ENCODE peak calls at places on chromosomes 5 and 9, in ten cellular contexts. One of them, this sample, is unnamed.

GRCh38 chr9:112793213-112793810 is 42.8 kb downstream of the SNX30 start:
- DNase-seq in Caco-2: peak; percentile 85
- DNase-seq in activated CD4-positive, alpha-beta T cell treated with anti-CD3 and anti-CD28 coated beads, Interleukin-2, amount 50 U/mL, for 1 hour: peak; percentile 81
- DNase-seq in NCI-H524: peak; percentile 87
- DNase-seq in WTC11: peak; percentile 87
- DNase-seq in activated CD8-positive, alpha-beta memory T cell treated with anti-CD3 and anti-CD28 coated beads for 24 hours: peak; percentile 92
- DNase-seq in psoas muscle: peak; percentile 85
- DNase-seq in pulmonary artery endothelial cell: no peak
- DNase-seq in GM04503: no peak
- DNase-seq in occipital lobe: peak; percentile 30
- DNase-seq in this sample: peak; percentile 85

GRCh38 chr9:130845254-130845653 is 10.2 kb downstream of the ABL1 start:
- DNase-seq in Caco-2: no peak
- DNase-seq in activated CD4-positive, alpha-beta T cell treated with anti-CD3 and anti-CD28 coated beads, Interleukin-2, amount 50 U/mL, for 1 hour: no peak
- DNase-seq in NCI-H524: no peak
- DNase-seq in WTC11: no peak
- DNase-seq in activated CD8-positive, alpha-beta memory T cell treated with anti-CD3 and anti-CD28 coated beads for 24 hours: no peak
- DNase-seq in psoas muscle: no peak
- DNase-seq in pulmonary artery endothelial cell: no peak
- DNase-seq in GM04503: no peak
- DNase-seq in occipital lobe: no peak
- DNase-seq in this sample: no peak

GRCh38 chr9:98117984-98118639 is 910 bp downstream of the TRIM14 start:
- DNase-seq in Caco-2: peak; percentile 71
- DNase-seq in activated CD4-positive, alpha-beta T cell treated with anti-CD3 and anti-CD28 coated beads, Interleukin-2, amount 50 U/mL, for 1 hour: peak; percentile 46
- DNase-seq in NCI-H524: peak; percentile 95
- DNase-seq in WTC11: no peak
- DNase-seq in activated CD8-positive, alpha-beta memory T cell treated with anti-CD3 and anti-CD28 coated beads for 24 hours: peak; percentile 76
- DNase-seq in psoas muscle: no peak
- DNase-seq in pulmonary artery endothelial cell: no peak
- DNase-seq in GM04503: no peak
- DNase-seq in occipital lobe: no peak
- DNase-seq in this sample: peak; percentile 51

GRCh38 chr5:127806776-127807175 is 103.6 kb downstream of the CCDC192 start:
- DNase-seq in Caco-2: no peak
- DNase-seq in activated CD4-positive, alpha-beta T cell treated with anti-CD3 and anti-CD28 coated beads, Interleukin-2, amount 50 U/mL, for 1 hour: no peak
- DNase-seq in NCI-H524: no peak
- DNase-seq in WTC11: no peak
- DNase-seq in activated CD8-positive, alpha-beta memory T cell treated with anti-CD3 and anti-CD28 coated beads for 24 hours: no peak
- DNase-seq in psoas muscle: no peak
- DNase-seq in pulmonary artery endothelial cell: no peak
- DNase-seq in GM04503: no peak
- DNase-seq in occipital lobe: no peak
- DNase-seq in this sample: no peak

GRCh38 chr9:93184439-93185221 is 691 bp downstream of the WNK2 start:
- DNase-seq in Caco-2: peak; percentile 38
- DNase-seq in activated CD4-positive, alpha-beta T cell treated with anti-CD3 and anti-CD28 coated beads, Interleukin-2, amount 50 U/mL, for 1 hour: no peak
- DNase-seq in NCI-H524: peak; percentile 41
- DNase-seq in WTC11: peak; percentile 37
- DNase-seq in activated CD8-positive, alpha-beta memory T cell treated with anti-CD3 and anti-CD28 coated beads for 24 hours: peak; percentile 68
- DNase-seq in psoas muscle: no peak
- DNase-seq in pulmonary artery endothelial cell: no peak
- DNase-seq in GM04503: no peak
- DNase-seq in occipital lobe: no peak
- DNase-seq in this sample: peak; percentile 76

GRCh38 chr5:143921525-143922311 is 109.8 kb downstream of the HMHB1 start:
- DNase-seq in Caco-2: no peak
- DNase-seq in activated CD4-positive, alpha-beta T cell treated with anti-CD3 and anti-CD28 coated beads, Interleukin-2, amount 50 U/mL, for 1 hour: no peak
- DNase-seq in NCI-H524: no peak
- DNase-seq in WTC11: no peak
- DNase-seq in activated CD8-positive, alpha-beta memory T cell treated with anti-CD3 and anti-CD28 coated beads for 24 hours: no peak
- DNase-seq in psoas muscle: no peak
- DNase-seq in pulmonary artery endothelial cell: no peak
- DNase-seq in GM04503: peak; percentile 94
- DNase-seq in occipital lobe: no peak
- DNase-seq in this sample: no peak

GRCh38 chr5:133969654-133970324 is 1.4 kb upstream of the C5orf15 start:
- DNase-seq in Caco-2: peak; percentile 47
- DNase-seq in activated CD4-positive, alpha-beta T cell treated with anti-CD3 and anti-CD28 coated beads, Interleukin-2, amount 50 U/mL, for 1 hour: no peak
- DNase-seq in NCI-H524: no peak
- DNase-seq in WTC11: no peak
- DNase-seq in activated CD8-positive, alpha-beta memory T cell treated with anti-CD3 and anti-CD28 coated beads for 24 hours: no peak
- DNase-seq in psoas muscle: no peak
- DNase-seq in pulmonary artery endothelial cell: no peak
- DNase-seq in GM04503: no peak
- DNase-seq in occipital lobe: no peak
- DNase-seq in this sample: no peak

GRCh38 chr5:11992518-11992917 is 88.3 kb upstream of the CTNND2 start:
- DNase-seq in Caco-2: no peak
- DNase-seq in activated CD4-positive, alpha-beta T cell treated with anti-CD3 and anti-CD28 coated beads, Interleukin-2, amount 50 U/mL, for 1 hour: no peak
- DNase-seq in NCI-H524: no peak
- DNase-seq in WTC11: no peak
- DNase-seq in activated CD8-positive, alpha-beta memory T cell treated with anti-CD3 and anti-CD28 coated beads for 24 hours: no peak
- DNase-seq in psoas muscle: no peak
- DNase-seq in pulmonary artery endothelial cell: no peak
- DNase-seq in GM04503: no peak
- DNase-seq in occipital lobe: no peak
- DNase-seq in this sample: no peak

GRCh38 chr9:134544388-134545212 is 97.0 kb upstream of the COL5A1 start:
- DNase-seq in Caco-2: peak; percentile 18
- DNase-seq in activated CD4-positive, alpha-beta T cell treated with anti-CD3 and anti-CD28 coated beads, Interleukin-2, amount 50 U/mL, for 1 hour: no peak
- DNase-seq in NCI-H524: no peak
- DNase-seq in WTC11: no peak
- DNase-seq in activated CD8-positive, alpha-beta memory T cell treated with anti-CD3 and anti-CD28 coated beads for 24 hours: no peak
- DNase-seq in psoas muscle: peak; percentile 33
- DNase-seq in pulmonary artery endothelial cell: no peak
- DNase-seq in GM04503: peak; percentile 50
- DNase-seq in occipital lobe: no peak
- DNase-seq in this sample: no peak

GRCh38 chr9:112777914-112778313 is 27.4 kb downstream of the SNX30 start:
- DNase-seq in Caco-2: no peak
- DNase-seq in activated CD4-positive, alpha-beta T cell treated with anti-CD3 and anti-CD28 coated beads, Interleukin-2, amount 50 U/mL, for 1 hour: no peak
- DNase-seq in NCI-H524: no peak
- DNase-seq in WTC11: no peak
- DNase-seq in activated CD8-positive, alpha-beta memory T cell treated with anti-CD3 and anti-CD28 coated beads for 24 hours: no peak
- DNase-seq in psoas muscle: no peak
- DNase-seq in pulmonary artery endothelial cell: no peak
- DNase-seq in GM04503: no peak
- DNase-seq in occipital lobe: no peak
- DNase-seq in this sample: no peak

GRCh38 chr5:62059960-62060359 is 246.0 kb upstream of the KIF2A start:
- DNase-seq in Caco-2: no peak
- DNase-seq in activated CD4-positive, alpha-beta T cell treated with anti-CD3 and anti-CD28 coated beads, Interleukin-2, amount 50 U/mL, for 1 hour: no peak
- DNase-seq in NCI-H524: no peak
- DNase-seq in WTC11: no peak
- DNase-seq in activated CD8-positive, alpha-beta memory T cell treated with anti-CD3 and anti-CD28 coated beads for 24 hours: no peak
- DNase-seq in psoas muscle: no peak
- DNase-seq in pulmonary artery endothelial cell: no peak
- DNase-seq in GM04503: no peak
- DNase-seq in occipital lobe: no peak
- DNase-seq in this sample: no peak

GRCh38 chr5:100905259-100905914 is 2.3 kb upstream of the ST8SIA4 start:
- DNase-seq in Caco-2: no peak
- DNase-seq in activated CD4-positive, alpha-beta T cell treated with anti-CD3 and anti-CD28 coated beads, Interleukin-2, amount 50 U/mL, for 1 hour: no peak
- DNase-seq in NCI-H524: no peak
- DNase-seq in WTC11: no peak
- DNase-seq in activated CD8-positive, alpha-beta memory T cell treated with anti-CD3 and anti-CD28 coated beads for 24 hours: no peak
- DNase-seq in psoas muscle: no peak
- DNase-seq in pulmonary artery endothelial cell: no peak
- DNase-seq in GM04503: no peak
- DNase-seq in occipital lobe: no peak
- DNase-seq in this sample: no peak

GRCh38 chr5:5192681-5193080 is 52.6 kb downstream of the ADAMTS16 start:
- DNase-seq in Caco-2: no peak
- DNase-seq in activated CD4-positive, alpha-beta T cell treated with anti-CD3 and anti-CD28 coated beads, Interleukin-2, amount 50 U/mL, for 1 hour: no peak
- DNase-seq in NCI-H524: no peak
- DNase-seq in WTC11: no peak
- DNase-seq in activated CD8-positive, alpha-beta memory T cell treated with anti-CD3 and anti-CD28 coated beads for 24 hours: no peak
- DNase-seq in psoas muscle: no peak
- DNase-seq in pulmonary artery endothelial cell: no peak
- DNase-seq in GM04503: no peak
- DNase-seq in occipital lobe: no peak
- DNase-seq in this sample: no peak

This sample was measured in B cell.